ENCODE peak calls at places on chromosome 9, in seven cellular contexts. T is LoVo; A is KG1; N is HuH-7.5; E is right atrium auricular region; Q is NCI-H1417; V is stimulated activated naive CD4-positive, alpha-beta T cell treated with Interleukin-2 at 50 U/mL for 16 hours. C is an unnamed sample.
A peak's percentile ranks its signal among the peaks of the same experiment; 100 is the strongest.

GRCh38 chr9:93244510-93245436 is 60.8 kb downstream of the WNK2 start:
- DNase-seq in T (no peak), A (no peak), N (no peak), E (no peak), Q (no peak), V (no peak), C (no peak)

GRCh38 chr9:849431-849830 is 7.9 kb downstream of the DMRT1 start:
- DNase-seq in T (no peak), A (no peak), N (no peak), E (no peak), Q (no peak), V (no peak), C (no peak)

GRCh38 chr9:112921549-112921948 is 30.9 kb upstream of the SLC46A2 start:
- DNase-seq in T (peak; percentile 23), A (no peak), N (peak; percentile 19), E (no peak), Q (peak; percentile 50), V (no peak), C (no peak)

GRCh38 chr9:2477755-2478154 is 143.8 kb upstream of the VLDLR start:
- DNase-seq in T (no peak), A (no peak), N (no peak), E (no peak), Q (peak; percentile 14), V (no peak), C (no peak)

GRCh38 chr9:108743901-108744371 is 111.8 kb downstream of the ACTL7B start:
- DNase-seq in T (no peak), A (no peak), N (peak; percentile 15), E (peak; percentile 52), Q (peak; percentile 68), V (no peak), C (no peak)

GRCh38 chr9:133201424-133202144 is 7.5 kb downstream of the OBP2B start:
- DNase-seq in T (peak; percentile 14), A (no peak), N (no peak), E (no peak), Q (no peak), V (no peak), C (no peak)

GRCh38 chr9:109652971-109653370 is 127.0 kb upstream of the PALM2AKAP2 start:
- DNase-seq in T (peak; percentile 12), A (no peak), N (no peak), E (no peak), Q (peak; percentile 37), V (no peak), C (no peak)

GRCh38 chr9:105138306-105138801 is 106.1 kb upstream of the SLC44A1 start:
- DNase-seq in T (peak; percentile 12), A (no peak), N (no peak), E (no peak), Q (peak; percentile 49), V (no peak), C (no peak)

GRCh38 chr9:134128727-134129679 is 6.9 kb upstream of the WDR5 start:
- DNase-seq in T (no peak), A (no peak), N (no peak), E (no peak), Q (no peak), V (no peak), C (peak; percentile 67)

GRCh38 chr9:137960496-137960895 is 82.9 kb downstream of the CACNA1B start:
- DNase-seq in T (no peak), A (no peak), N (no peak), E (no peak), Q (no peak), V (no peak), C (no peak)

GRCh38 chr9:129318121-129319075 is 140.3 kb upstream of the IER5L start:
- DNase-seq in T (no peak), A (no peak), N (no peak), E (peak; percentile 58), Q (no peak), V (no peak), C (peak; percentile 84)

C was measured in vagina.